ENCODE peak calls at places on chromosomes 1 and 21, in nine cellular contexts. A, H, J, E, W, K, T, L and O are unnamed samples.

GRCh38 chr1:33985656-33986055 is 121.8 kb downstream of the HMGB4 start:
- DNase-seq in A (peak), H (no peak), J (no peak), E (peak), W (no peak), K (no peak), T (no peak), L (no peak), O (peak)

GRCh38 chr1:226125831-226126230 is 60.7 kb downstream of the ACBD3 start:
- DNase-seq in A (peak), H (no peak), J (no peak), E (no peak), W (no peak), K (no peak), T (no peak), L (no peak), O (no peak)

GRCh38 chr1:243507672-243508302 is 251.9 kb downstream of the SDCCAG8 start:
- DNase-seq in A (no peak), H (no peak), J (no peak), E (no peak), W (no peak), K (no peak), T (no peak), L (no peak), O (no peak)

GRCh38 chr1:167054531-167054930 is 35.6 kb downstream of the GPA33 start:
- DNase-seq in A (no peak), H (no peak), J (no peak), E (no peak), W (no peak), K (no peak), T (no peak), L (no peak), O (no peak)

GRCh38 chr1:178180405-178180804 is 86.5 kb downstream of the RASAL2 start:
- DNase-seq in A (no peak), H (no peak), J (no peak), E (no peak), W (no peak), K (no peak), T (no peak), L (no peak), O (no peak)

GRCh38 chr1:221431068-221431651 is 310.7 kb downstream of the DUSP10 start:
- DNase-seq in A (no peak), H (no peak), J (no peak), E (peak), W (no peak), K (no peak), T (no peak), L (no peak), O (no peak)

GRCh38 chr1:111833334-111833733 is 77.6 kb downstream of the DDX20 start:
- DNase-seq in A (no peak), H (no peak), J (no peak), E (peak), W (no peak), K (no peak), T (no peak), L (no peak), O (no peak)

GRCh38 chr1:56315293-56315942 is 263.9 kb downstream of the PLPP3 start:
- DNase-seq in A (no peak), H (no peak), J (no peak), E (no peak), W (no peak), K (no peak), T (no peak), L (no peak), O (no peak)

GRCh38 chr1:230148768-230149469 is 81.9 kb downstream of the GALNT2 start:
- DNase-seq in A (no peak), H (no peak), J (no peak), E (no peak), W (no peak), K (no peak), T (no peak), L (no peak), O (no peak)

GRCh38 chr1:115251856-115252255 is 86.2 kb downstream of the NGF start:
- DNase-seq in A (no peak), H (no peak), J (peak), E (peak), W (no peak), K (no peak), T (no peak), L (no peak), O (peak)

GRCh38 chr1:222331340-222331739 is 216.6 kb downstream of the HHIPL2 start:
- DNase-seq in A (no peak), H (no peak), J (no peak), E (peak), W (no peak), K (no peak), T (no peak), L (no peak), O (no peak)

GRCh38 chr1:45340816-45341215 is 576 bp upstream of the MUTYH start:
- DNase-seq in A (no peak), H (peak), J (no peak), E (no peak), W (peak), K (peak), T (no peak), L (no peak), O (no peak)

GRCh38 chr1:36322085-36322785 is 1.2 kb downstream of the EVA1B start:
- DNase-seq in A (no peak), H (no peak), J (peak), E (no peak), W (no peak), K (no peak), T (no peak), L (no peak), O (no peak)

GRCh38 chr21:25845729-25846256 is 111.0 kb downstream of the GABPA start:
- DNase-seq in A (no peak), H (no peak), J (no peak), E (peak), W (no peak), K (no peak), T (no peak), L (no peak), O (no peak)

GRCh38 chr1:78226784-78227183 is 181.0 kb downstream of the GIPC2 start:
- DNase-seq in A (no peak), H (no peak), J (no peak), E (no peak), W (no peak), K (no peak), T (no peak), L (no peak), O (no peak)

GRCh38 chr1:93042134-93042821 is 36.8 kb upstream of the MTF2 start:
- DNase-seq in A (no peak), H (no peak), J (no peak), E (no peak), W (no peak), K (no peak), T (no peak), L (no peak), O (no peak)

GRCh38 chr1:32250893-32251716 is at the start of gene LCK:
- DNase-seq in A (no peak), H (no peak), J (no peak), E (no peak), W (no peak), K (no peak), T (no peak), L (no peak), O (no peak)

GRCh38 chr1:89918794-89919155 is 76.1 kb upstream of the ZNF326 start:
- DNase-seq in A (no peak), H (no peak), J (no peak), E (no peak), W (no peak), K (no peak), T (no peak), L (no peak), O (no peak)

DNA sequence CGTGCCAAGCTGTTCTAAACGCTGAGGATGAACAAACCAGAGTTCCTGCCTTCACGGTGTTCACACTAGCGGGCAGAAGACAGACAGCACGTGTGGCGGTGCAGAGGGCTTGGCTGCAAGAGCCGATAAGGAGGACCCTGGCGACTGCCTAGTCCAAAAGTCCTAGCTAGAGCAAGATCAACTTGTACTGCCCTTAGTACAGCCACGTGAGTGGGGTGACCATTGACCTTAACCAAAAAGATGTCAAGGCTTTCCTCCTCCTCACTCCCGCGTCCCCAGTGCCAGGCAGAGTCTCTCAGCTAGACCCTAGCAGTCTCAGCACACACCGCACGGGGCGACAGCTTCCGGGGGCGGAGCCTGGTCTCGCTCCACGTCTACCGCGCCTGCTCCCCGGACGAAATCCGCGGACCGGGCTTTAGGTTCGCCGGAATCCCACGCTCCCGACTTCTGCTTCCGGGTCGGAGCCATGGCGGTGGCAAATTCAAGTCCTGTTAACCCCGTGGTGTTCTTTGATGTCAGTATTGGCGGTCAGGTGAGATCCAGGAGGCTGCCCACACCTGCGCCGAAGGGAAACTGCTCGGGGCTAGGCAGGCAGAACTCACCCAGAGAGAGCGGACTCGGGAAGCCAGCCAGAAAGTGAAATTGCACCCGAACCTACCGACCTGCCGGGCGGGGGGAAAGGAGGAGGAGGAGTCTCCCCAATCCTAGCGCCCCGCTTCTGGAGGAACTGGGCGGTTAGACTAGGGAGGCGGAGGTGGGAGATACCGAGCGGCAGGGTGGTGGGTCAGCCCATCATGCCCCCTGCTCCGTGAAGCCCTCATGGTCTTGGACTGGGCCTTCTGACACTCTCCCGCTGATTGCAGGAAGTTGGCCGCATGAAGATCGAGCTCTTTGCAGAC is at the start of gene PPIH:
- DNase-seq in A (peak), H (peak), J (peak), E (peak), W (peak), K (peak), T (peak), L (peak), O (peak)
- TF ChIP-seq POLR2A in A (no peak), H (peak), J (peak), E (peak), W (peak), K (peak), T (peak), L (peak), O (peak)

DNA sequence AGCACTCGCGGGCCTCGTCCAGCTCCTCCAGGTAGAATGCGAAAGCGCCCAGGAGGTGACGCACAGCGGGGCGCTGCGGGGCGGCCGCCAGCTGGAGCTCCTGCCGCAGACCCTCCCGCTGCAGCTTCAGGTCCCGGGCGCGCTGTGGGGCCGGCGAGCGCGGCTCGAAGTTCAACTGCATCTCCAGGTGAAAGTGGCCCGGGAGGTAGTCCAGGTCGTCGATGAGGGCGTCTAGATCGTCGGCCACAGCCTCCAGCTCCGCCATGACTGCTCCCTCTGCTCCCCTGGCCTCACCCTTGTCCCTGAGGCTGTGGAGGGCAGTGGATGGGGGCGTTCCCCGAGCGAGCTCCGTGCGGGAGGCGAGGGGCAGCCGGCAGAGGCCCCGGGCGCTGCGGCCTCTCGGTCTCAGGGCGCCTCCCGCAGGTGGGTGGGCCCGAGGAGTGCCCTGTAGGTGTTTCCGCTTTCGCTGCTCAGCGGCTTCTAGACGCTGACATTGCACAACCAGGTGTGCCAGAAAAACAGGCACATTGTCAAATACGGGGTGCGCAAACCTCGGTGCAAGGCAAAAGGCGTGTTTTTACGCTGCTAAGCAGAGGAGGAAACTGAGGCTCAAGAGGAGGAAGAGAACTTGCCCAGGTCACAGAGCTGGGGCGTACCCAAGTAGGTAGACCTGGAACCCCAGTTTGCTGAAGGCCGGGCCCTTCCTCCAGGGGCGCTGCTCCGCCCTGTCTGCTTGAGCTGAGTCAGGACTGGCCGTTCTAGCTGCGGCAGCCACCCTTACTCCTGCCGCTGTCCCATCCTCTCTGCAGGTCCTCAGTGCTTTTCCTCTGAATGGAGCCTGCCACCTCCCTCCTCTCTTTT is at the start of gene TTC22:
- DNase-seq in A (peak), H (peak), J (peak), E (no peak), W (no peak), K (peak), T (peak), L (peak), O (no peak)
- TF ChIP-seq POLR2A in A (no peak), H (no peak), J (no peak), E (no peak), W (no peak), K (no peak), T (peak), L (no peak), O (no peak)

GRCh38 chr1:223712184-223712855 is at the start of gene CAPN2:
- DNase-seq in A (peak), H (peak), J (peak), E (peak), W (peak), K (peak), T (peak), L (no peak), O (no peak)
- TF ChIP-seq POLR2A in A (no peak), H (peak), J (peak), E (peak), W (peak), K (peak), T (peak), L (peak), O (peak)

GRCh38 chr1:151372411-151372934 is at the start of gene SELENBP1:
- DNase-seq in A (peak), H (peak), J (peak), E (peak), W (peak), K (peak), T (peak), L (no peak), O (peak)
- TF ChIP-seq POLR2A in A (no peak), H (peak), J (peak), E (no peak), W (peak), K (peak), T (peak), L (no peak), O (peak)

DNA sequence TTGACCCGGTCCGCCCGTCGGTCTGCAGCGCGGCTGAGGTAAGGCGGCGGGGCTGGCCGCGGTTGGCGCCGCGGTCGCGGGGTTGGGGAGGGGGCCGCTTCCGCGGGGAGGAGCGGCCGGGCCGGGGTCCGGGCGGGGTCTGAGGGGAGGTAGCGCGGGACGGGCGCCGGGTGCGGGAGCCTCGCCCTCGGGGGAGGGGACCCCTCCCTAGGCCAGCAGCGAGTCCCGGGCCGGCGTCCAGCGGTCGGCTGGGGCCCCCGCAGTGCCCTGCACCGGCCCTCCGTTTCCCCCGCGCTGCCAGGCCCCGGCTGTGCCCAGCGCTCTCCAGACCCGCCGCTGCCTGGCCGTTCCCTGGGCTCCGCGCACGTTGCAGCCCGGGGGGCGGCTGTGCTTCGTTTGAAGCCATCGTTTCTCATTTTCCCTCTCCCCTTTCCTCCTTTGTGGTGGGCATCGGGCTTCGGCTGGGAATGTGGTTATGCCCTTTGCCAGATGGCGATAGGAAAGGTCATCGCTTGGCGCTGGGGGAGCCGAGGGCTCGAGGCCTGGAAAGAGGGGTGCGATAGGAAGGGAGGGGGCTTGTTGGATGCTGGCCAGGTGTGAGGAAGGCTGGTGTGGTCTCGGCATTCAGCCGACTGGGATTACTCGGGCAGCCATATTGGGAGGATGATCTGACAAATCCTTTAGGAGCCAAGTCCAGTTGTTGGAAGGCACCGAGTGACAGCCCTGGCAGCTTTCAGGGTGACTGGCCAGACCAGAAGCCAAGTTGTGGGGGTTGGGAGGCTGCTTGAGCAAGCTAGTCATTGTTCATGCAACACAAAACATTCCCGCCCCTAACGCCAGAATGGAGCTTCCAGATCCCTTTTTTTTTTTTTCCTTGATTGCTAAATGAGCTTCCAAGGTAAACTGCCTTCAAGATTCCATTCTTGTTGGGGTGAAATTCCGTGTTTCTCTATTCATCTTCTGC is 753 bp downstream of the KIF1B start:
- DNase-seq in A (peak), H (peak), J (peak), E (peak), W (peak), K (peak), T (peak), L (peak), O (peak)
- TF ChIP-seq POLR2A in A (no peak), H (no peak), J (peak), E (peak), W (no peak), K (no peak), T (peak), L (no peak), O (no peak)

DNA sequence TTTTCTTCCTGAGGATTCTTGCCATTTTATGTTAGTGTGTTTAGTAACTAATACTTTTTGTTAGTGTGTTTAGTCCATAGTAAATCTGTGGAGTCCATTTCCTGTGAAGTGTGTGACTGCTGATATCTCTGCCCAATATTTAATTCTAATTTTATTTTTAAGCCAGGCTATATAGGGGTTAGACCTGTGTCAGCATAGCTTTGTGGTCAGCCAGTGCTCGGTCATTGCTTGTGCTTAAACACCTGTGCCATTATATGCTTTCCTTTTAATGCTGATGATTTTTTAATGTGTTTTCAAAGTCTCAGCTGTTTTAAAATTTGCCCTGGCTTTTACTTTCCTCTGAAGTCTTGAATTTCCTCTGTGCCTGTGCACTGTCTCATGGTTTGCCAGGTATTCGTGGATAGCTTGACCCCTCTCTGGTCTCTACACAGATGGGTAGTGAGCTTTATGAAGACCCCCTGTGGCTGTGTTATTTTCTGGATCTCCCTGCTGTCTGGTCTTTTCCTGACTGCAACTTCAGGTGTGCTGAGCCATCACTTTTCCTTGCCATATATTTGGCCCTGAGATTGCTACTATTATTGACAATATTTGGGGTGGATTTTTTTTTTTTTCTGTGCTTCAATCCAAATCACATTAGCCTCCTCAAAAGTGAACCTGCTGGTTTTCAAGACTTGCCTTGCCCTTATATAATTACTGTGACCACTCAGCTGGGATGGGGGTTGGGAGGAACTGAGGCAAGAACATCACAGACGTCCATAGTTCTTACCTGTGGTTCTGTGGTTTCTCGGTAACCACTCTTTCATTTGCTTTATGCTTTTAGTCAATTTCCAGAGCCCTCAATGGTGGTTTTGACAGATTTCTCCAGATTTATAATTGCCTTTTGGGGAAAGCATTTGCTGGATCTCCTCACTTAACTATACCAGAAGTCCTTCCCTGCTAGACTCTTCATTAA is 59.6 kb downstream of the RPS6KC1 start:
- DNase-seq in A (no peak), H (no peak), J (no peak), E (no peak), W (no peak), K (no peak), T (no peak), L (no peak), O (no peak)
- TF ChIP-seq POLR2A in A (no peak), H (no peak), J (no peak), E (no peak), W (no peak), K (no peak), T (no peak), L (no peak), O (no peak)

GRCh38 chr1:235866207-235866912 is at the start of gene LYST:
- DNase-seq in A (peak), H (peak), J (peak), E (peak), W (peak), K (peak), T (peak), L (no peak), O (peak)
- TF ChIP-seq POLR2A in A (no peak), H (no peak), J (no peak), E (no peak), W (no peak), K (no peak), T (peak), L (no peak), O (peak)